ENCODE peak calls at places on chromosomes 1 and 21, in five cellular contexts. V is testis, Z is cardiac fibroblast, D is neural crest cell, P is left ventricle myocardium inferior. T is an unnamed sample.
A peak's percentile ranks its signal among the peaks of the same experiment; 100 is the strongest.

GRCh38 chr1:180786633-180787032 is 126.1 kb upstream of the KIAA1614 start:
- DNase-seq in V (no peak), Z (no peak), D (no peak), P (no peak), T (no peak)

GRCh38 chr21:38751379-38752050 is 54.2 kb upstream of the ETS2 start:
- DNase-seq in V (peak; percentile 89), Z (peak; percentile 45), D (no peak), P (peak; percentile 43), T (no peak)

GRCh38 chr1:13901041-13901440 is 201.1 kb downstream of the PRDM2 start:
- DNase-seq in V (no peak), Z (peak; percentile 14), D (no peak), P (no peak), T (no peak)

GRCh38 chr1:153779781-153780541 is 4.8 kb downstream of the SLC27A3 start:
- DNase-seq in V (peak; percentile 69), Z (no peak), D (no peak), P (no peak), T (no peak)

GRCh38 chr21:43808367-43808766 is 19.0 kb downstream of the RRP1 start:
- DNase-seq in V (no peak), Z (no peak), D (no peak), P (no peak), T (no peak)

GRCh38 chr1:176531896-176532892 is 69.2 kb downstream of the PAPPA2 start:
- DNase-seq in V (no peak), Z (no peak), D (no peak), P (no peak), T (no peak)

GRCh38 chr1:191888996-191889622 is 269.2 kb upstream of the RGS18 start:
- DNase-seq in V (no peak), Z (peak; percentile 1), D (no peak), P (no peak), T (no peak)

GRCh38 chr1:242824435-242824834 is 299.9 kb upstream of the PLD5 start:
- DNase-seq in V (no peak), Z (peak; percentile 9), D (no peak), P (no peak), T (peak; percentile 8)

GRCh38 chr1:1196431-1197187 is 9.8 kb downstream of the TNFRSF18 start:
- DNase-seq in V (no peak), Z (no peak), D (no peak), P (peak; percentile 1), T (no peak)

GRCh38 chr1:17765444-17766411 is 10.6 kb downstream of the ACTL8 start:
- DNase-seq in V (no peak), Z (peak; percentile 99), D (no peak), P (no peak), T (peak; percentile 91)

GRCh38 chr1:23444104-23444533 is 19.6 kb upstream of the TCEA3 start:
- DNase-seq in V (peak; percentile 80), Z (peak; percentile 88), D (no peak), P (peak; percentile 55), T (no peak)

GRCh38 chr1:89271616-89272015 is 1.0 kb downstream of the GBP5 start:
- DNase-seq in V (no peak), Z (peak; percentile 88), D (no peak), P (no peak), T (peak; percentile 12)

GRCh38 chr1:31335007-31335406 is 37.9 kb downstream of the FABP3 start:
- DNase-seq in V (no peak), Z (peak; percentile 64), D (no peak), P (no peak), T (peak; percentile 60)

GRCh38 chr1:7572654-7573152 is 198.4 kb upstream of the VAMP3 start:
- DNase-seq in V (no peak), Z (no peak), D (no peak), P (no peak), T (no peak)

GRCh38 chr1:88697503-88697902 is 13.4 kb downstream of the PKN2 start:
- DNase-seq in V (no peak), Z (peak; percentile 52), D (no peak), P (no peak), T (peak; percentile 28)

GRCh38 chr1:197066719-197067456 is at the start of gene F13B:
- DNase-seq in V (no peak), Z (peak; percentile 17), D (no peak), P (no peak), T (no peak)

GRCh38 chr1:153742411-153743142 is 14.7 kb downstream of the INTS3 start:
- DNase-seq in V (no peak), Z (peak; percentile 76), D (no peak), P (no peak), T (peak; percentile 40)

GRCh38 chr21:8992731-8993174 is 1528.6 kb upstream of the TPTE start:
- DNase-seq in V (no peak), Z (peak; percentile 31), D (no peak), P (no peak), T (no peak)

GRCh38 chr1:188709146-188709545 is 1768.5 kb downstream of the BRINP3 start:
- DNase-seq in V (peak; percentile 17), Z (peak; percentile 21), D (no peak), P (no peak), T (no peak)

GRCh38 chr1:41504126-41505035 is 19.9 kb upstream of the EDN2 start:
- DNase-seq in V (no peak), Z (peak; percentile 64), D (no peak), P (no peak), T (peak; percentile 47)

GRCh38 chr1:100736324-100736723 is 16.8 kb downstream of the VCAM1 start:
- DNase-seq in V (no peak), Z (peak; percentile 41), D (no peak), P (no peak), T (no peak)

GRCh38 chr1:223496883-223497282 is 103.7 kb downstream of the CCDC185 start:
- DNase-seq in V (no peak), Z (no peak), D (no peak), P (no peak), T (no peak)

GRCh38 chr1:10575616-10576015 is 100.9 kb downstream of the PEX14 start:
- DNase-seq in V (no peak), Z (peak; percentile 81), D (no peak), P (no peak), T (peak; percentile 61)

GRCh38 chr1:8360493-8361197 is 42.7 kb downstream of the SLC45A1 start:
- DNase-seq in V (no peak), Z (no peak), D (no peak), P (no peak), T (no peak)

GRCh38 chr1:153801786-153802697 is 26.8 kb downstream of the SLC27A3 start:
- DNase-seq in V (peak; percentile 10), Z (no peak), D (no peak), P (no peak), T (no peak)

GRCh38 chr1:32937061-32937460 is 27.5 kb downstream of the RNF19B start:
- DNase-seq in V (no peak), Z (no peak), D (no peak), P (no peak), T (no peak)

GRCh38 chr21:42160950-42161225 is 58.1 kb upstream of the ABCG1 start:
- DNase-seq in V (no peak), Z (no peak), D (no peak), P (no peak), T (no peak)

GRCh38 chr1:177825276-177825903 is 144.5 kb downstream of the SEC16B start:
- DNase-seq in V (no peak), Z (no peak), D (no peak), P (no peak), T (no peak)

GRCh38 chr1:211145944-211146343 is 12.0 kb upstream of the KCNH1 start:
- DNase-seq in V (no peak), Z (no peak), D (no peak), P (no peak), T (no peak)

GRCh38 chr1:28343405-28343804 is 14.6 kb downstream of the MED18 start:
- DNase-seq in V (no peak), Z (peak; percentile 78), D (no peak), P (no peak), T (peak; percentile 62)

GRCh38 chr1:230964896-230965295 is 13.8 kb downstream of the TTC13 start:
- DNase-seq in V (no peak), Z (no peak), D (no peak), P (no peak), T (no peak)

GRCh38 chr1:82778612-82779011 is 977.9 kb downstream of the ADGRL2 start:
- DNase-seq in V (peak; percentile 35), Z (peak; percentile 15), D (no peak), P (no peak), T (no peak)
- TF ChIP-seq CTCF in V (peak; percentile 22), Z (peak; percentile 31), D (peak; percentile 54), P (peak; percentile 15), T (no peak)

DNA sequence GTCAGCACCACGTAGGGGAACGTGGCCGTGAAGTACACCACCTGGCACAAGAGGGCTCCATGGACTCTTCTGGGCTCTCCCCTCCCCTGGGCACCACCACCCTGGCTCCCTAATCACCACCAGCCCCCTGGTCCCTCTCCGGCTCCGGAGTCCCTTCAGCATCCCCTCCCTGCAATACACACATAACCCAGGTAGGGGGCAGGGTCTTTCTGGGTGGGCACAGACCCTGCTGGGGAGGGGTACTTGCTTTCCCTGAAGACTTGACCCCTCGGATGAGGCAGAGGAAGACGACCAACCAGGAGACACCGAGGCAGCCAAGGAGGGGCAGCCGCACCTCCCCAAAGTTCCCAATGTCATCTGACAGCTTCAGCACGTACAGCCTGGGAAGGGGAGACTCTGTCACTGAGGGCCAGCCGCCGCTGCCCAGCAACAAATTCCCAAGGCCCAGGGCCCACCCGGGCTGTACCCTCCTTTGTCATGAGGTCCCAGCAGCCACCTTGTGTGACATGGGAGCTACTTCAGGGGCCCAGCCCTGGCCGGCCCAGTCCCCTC is 11.3 kb downstream of the CCDC24 start:
- DNase-seq in V (no peak), Z (no peak), D (no peak), P (no peak), T (no peak)
- TF ChIP-seq CTCF in V (no peak), Z (no peak), D (peak; percentile 44), P (no peak), T (peak; percentile 63)

GRCh38 chr21:45406801-45407628 is 2.0 kb downstream of the COL18A1 start:
- DNase-seq in V (no peak), Z (peak; percentile 33), D (no peak), P (peak; percentile 14), T (no peak)
- TF ChIP-seq CTCF in V (no peak), Z (no peak), D (peak; percentile 12), P (no peak), T (no peak)

GRCh38 chr1:232904566-232904965 is 45.8 kb upstream of the NTPCR start:
- DNase-seq in V (no peak), Z (peak; percentile 37), D (no peak), P (no peak), T (no peak)

GRCh38 chr1:232904131-232904530 is 46.3 kb upstream of the NTPCR start:
- DNase-seq in V (no peak), Z (no peak), D (no peak), P (no peak), T (no peak)

GRCh38 chr1:232900818-232901217 is 49.6 kb upstream of the NTPCR start:
- DNase-seq in V (no peak), Z (no peak), D (no peak), P (no peak), T (no peak)

GRCh38 chr1:232901255-232901654 is 49.2 kb upstream of the NTPCR start:
- DNase-seq in V (no peak), Z (no peak), D (no peak), P (no peak), T (no peak)

DNA sequence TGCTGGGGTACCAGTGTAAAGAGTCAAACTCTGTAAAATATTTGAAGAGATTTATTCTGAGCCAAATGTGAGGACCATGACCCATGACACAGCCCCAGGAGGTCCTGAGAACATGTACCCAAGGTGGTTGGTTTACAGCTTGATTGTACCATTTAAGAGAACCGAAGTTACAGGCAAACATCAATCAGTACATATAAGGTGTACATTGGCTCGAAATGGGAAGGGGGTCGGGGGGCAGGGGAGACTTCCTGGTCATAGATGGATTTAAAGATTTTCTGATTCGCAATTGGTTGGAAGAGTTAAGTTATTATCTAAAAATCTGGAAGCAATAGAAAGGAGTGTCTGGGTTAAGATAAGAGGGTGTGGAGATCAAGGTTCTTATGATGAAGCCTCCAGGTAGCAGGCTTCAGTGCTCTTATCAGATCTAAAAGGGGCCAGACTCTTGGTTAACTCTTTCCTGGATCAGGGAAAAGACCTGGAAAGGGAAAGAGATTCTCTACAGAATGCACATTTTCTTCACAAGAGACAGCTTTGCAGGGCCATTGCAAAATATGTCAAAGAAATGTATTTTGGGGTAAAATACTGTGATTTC is 47.5 kb upstream of the NTPCR start:
- DNase-seq in V (no peak), Z (no peak), D (no peak), P (no peak), T (no peak)
- TF ChIP-seq CTCF in V (no peak), Z (no peak), D (no peak), P (no peak), T (no peak)